ENCODE peak calls at places on chromosomes 6 and 20, in five cellular contexts. One of them, this sample, is unnamed.

GRCh38 chr6:21731411-21732031 is 138.0 kb downstream of the SOX4 start:
- DNase-seq in activated B cell treated with CpG ODN at 0.5 μM for 24 hours: no peak
- DNase-seq in RWPE1: peak; percentile 64
- DNase-seq in fibroblast of mammary gland: peak; percentile 35
- DNase-seq in lower lobe of right lung: no peak
- DNase-seq in this sample: no peak

GRCh38 chr20:53837126-53837826 is 233.1 kb downstream of the BCAS1 start:
- DNase-seq in activated B cell treated with CpG ODN at 0.5 μM for 24 hours: no peak
- DNase-seq in RWPE1: no peak
- DNase-seq in fibroblast of mammary gland: no peak
- DNase-seq in lower lobe of right lung: no peak
- DNase-seq in this sample: no peak

GRCh38 chr6:70563540-70563939 is 3.2 kb upstream of the SDHAF4 start:
- DNase-seq in activated B cell treated with CpG ODN at 0.5 μM for 24 hours: no peak
- DNase-seq in RWPE1: no peak
- DNase-seq in fibroblast of mammary gland: peak; percentile 84
- DNase-seq in lower lobe of right lung: no peak
- DNase-seq in this sample: no peak

GRCh38 chr20:23362392-23363256 is 642 bp downstream of the GZF1 start:
- DNase-seq in activated B cell treated with CpG ODN at 0.5 μM for 24 hours: no peak
- DNase-seq in RWPE1: no peak
- DNase-seq in fibroblast of mammary gland: no peak
- DNase-seq in lower lobe of right lung: peak; percentile 80
- DNase-seq in this sample: no peak

GRCh38 chr6:28816909-28817807 is 106.6 kb downstream of the TRIM27 start:
- DNase-seq in activated B cell treated with CpG ODN at 0.5 μM for 24 hours: no peak
- DNase-seq in RWPE1: no peak
- DNase-seq in fibroblast of mammary gland: peak; percentile 87
- DNase-seq in lower lobe of right lung: no peak
- DNase-seq in this sample: no peak

GRCh38 chr6:53658992-53659391 is 6.6 kb downstream of the KLHL31 start:
- DNase-seq in activated B cell treated with CpG ODN at 0.5 μM for 24 hours: no peak
- DNase-seq in RWPE1: no peak
- DNase-seq in fibroblast of mammary gland: no peak
- DNase-seq in lower lobe of right lung: no peak
- DNase-seq in this sample: no peak

GRCh38 chr20:59794555-59794954 is 138.9 kb downstream of the SYCP2 start:
- DNase-seq in activated B cell treated with CpG ODN at 0.5 μM for 24 hours: no peak
- DNase-seq in RWPE1: no peak
- DNase-seq in fibroblast of mammary gland: no peak
- DNase-seq in lower lobe of right lung: no peak
- DNase-seq in this sample: no peak

GRCh38 chr20:33732166-33732970 is 572 bp downstream of the ZNF341 start:
- DNase-seq in activated B cell treated with CpG ODN at 0.5 μM for 24 hours: peak; percentile 96
- DNase-seq in RWPE1: peak; percentile 85
- DNase-seq in fibroblast of mammary gland: peak; percentile 73
- DNase-seq in lower lobe of right lung: peak; percentile 93
- DNase-seq in this sample: no peak

GRCh38 chr6:142381845-142382378 is 80.1 kb downstream of the ADGRG6 start:
- DNase-seq in activated B cell treated with CpG ODN at 0.5 μM for 24 hours: no peak
- DNase-seq in RWPE1: no peak
- DNase-seq in fibroblast of mammary gland: no peak
- DNase-seq in lower lobe of right lung: no peak
- DNase-seq in this sample: no peak

GRCh38 chr20:51720854-51721253 is 47.3 kb downstream of the ATP9A start:
- DNase-seq in activated B cell treated with CpG ODN at 0.5 μM for 24 hours: no peak
- DNase-seq in RWPE1: no peak
- DNase-seq in fibroblast of mammary gland: no peak
- DNase-seq in lower lobe of right lung: no peak
- DNase-seq in this sample: no peak

GRCh38 chr6:136611133-136611532 is 60.9 kb upstream of the MAP7 start:
- DNase-seq in activated B cell treated with CpG ODN at 0.5 μM for 24 hours: no peak
- DNase-seq in RWPE1: no peak
- DNase-seq in fibroblast of mammary gland: no peak
- DNase-seq in lower lobe of right lung: no peak
- DNase-seq in this sample: no peak

GRCh38 chr6:163626073-163626867 is 211.8 kb downstream of the QKI start:
- DNase-seq in activated B cell treated with CpG ODN at 0.5 μM for 24 hours: no peak
- DNase-seq in RWPE1: no peak
- DNase-seq in fibroblast of mammary gland: no peak
- DNase-seq in lower lobe of right lung: no peak
- DNase-seq in this sample: no peak

GRCh38 chr20:31751126-31751525 is 12.0 kb downstream of the TPX2 start:
- DNase-seq in activated B cell treated with CpG ODN at 0.5 μM for 24 hours: no peak
- DNase-seq in RWPE1: no peak
- DNase-seq in fibroblast of mammary gland: peak; percentile 90
- DNase-seq in lower lobe of right lung: no peak
- DNase-seq in this sample: no peak

GRCh38 chr6:69231983-69232382 is 564.8 kb downstream of the LMBRD1 start:
- DNase-seq in activated B cell treated with CpG ODN at 0.5 μM for 24 hours: no peak
- DNase-seq in RWPE1: no peak
- DNase-seq in fibroblast of mammary gland: no peak
- DNase-seq in lower lobe of right lung: no peak
- DNase-seq in this sample: no peak

GRCh38 chr6:28643017-28643740 is 117.5 kb downstream of the GPX5 start:
- DNase-seq in activated B cell treated with CpG ODN at 0.5 μM for 24 hours: no peak
- DNase-seq in RWPE1: no peak
- DNase-seq in fibroblast of mammary gland: peak; percentile 88
- DNase-seq in lower lobe of right lung: no peak
- DNase-seq in this sample: no peak

GRCh38 chr20:60255426-60255825 is 297.2 kb downstream of the CDH26 start:
- DNase-seq in activated B cell treated with CpG ODN at 0.5 μM for 24 hours: no peak
- DNase-seq in RWPE1: no peak
- DNase-seq in fibroblast of mammary gland: no peak
- DNase-seq in lower lobe of right lung: no peak
- DNase-seq in this sample: no peak

GRCh38 chr6:159727717-159728440 is 573 bp downstream of the WTAP start:
- DNase-seq in activated B cell treated with CpG ODN at 0.5 μM for 24 hours: no peak
- DNase-seq in RWPE1: no peak
- DNase-seq in fibroblast of mammary gland: peak; percentile 25
- DNase-seq in lower lobe of right lung: no peak
- DNase-seq in this sample: no peak

GRCh38 chr6:121430514-121431460 is 4.7 kb upstream of the GJA1 start:
- DNase-seq in activated B cell treated with CpG ODN at 0.5 μM for 24 hours: no peak
- DNase-seq in RWPE1: peak; percentile 26
- DNase-seq in fibroblast of mammary gland: peak; percentile 63
- DNase-seq in lower lobe of right lung: no peak
- DNase-seq in this sample: no peak

GRCh38 chr20:57583289-57584257 is 22.7 kb downstream of the PCK1 start:
- DNase-seq in activated B cell treated with CpG ODN at 0.5 μM for 24 hours: no peak
- DNase-seq in RWPE1: no peak
- DNase-seq in fibroblast of mammary gland: no peak
- DNase-seq in lower lobe of right lung: no peak
- DNase-seq in this sample: no peak

GRCh38 chr6:135286962-135287525 is 105.9 kb downstream of the MYB start:
- DNase-seq in activated B cell treated with CpG ODN at 0.5 μM for 24 hours: no peak
- DNase-seq in RWPE1: no peak
- DNase-seq in fibroblast of mammary gland: no peak
- DNase-seq in lower lobe of right lung: no peak
- DNase-seq in this sample: no peak

GRCh38 chr6:196543-196942 is 95.7 kb upstream of the DUSP22 start:
- DNase-seq in activated B cell treated with CpG ODN at 0.5 μM for 24 hours: no peak
- DNase-seq in RWPE1: no peak
- DNase-seq in fibroblast of mammary gland: no peak
- DNase-seq in lower lobe of right lung: no peak
- DNase-seq in this sample: no peak

GRCh38 chr20:44467289-44467883 is 8.3 kb upstream of the TTPAL start:
- DNase-seq in activated B cell treated with CpG ODN at 0.5 μM for 24 hours: no peak
- DNase-seq in RWPE1: no peak
- DNase-seq in fibroblast of mammary gland: peak; percentile 99
- DNase-seq in lower lobe of right lung: no peak
- DNase-seq in this sample: no peak

GRCh38 chr20:18650224-18650623 is 62.4 kb downstream of the DTD1 start:
- DNase-seq in activated B cell treated with CpG ODN at 0.5 μM for 24 hours: no peak
- DNase-seq in RWPE1: no peak
- DNase-seq in fibroblast of mammary gland: no peak
- DNase-seq in lower lobe of right lung: no peak
- DNase-seq in this sample: no peak

GRCh38 chr6:93407186-93407585 is 12.2 kb downstream of the EPHA7 start:
- DNase-seq in activated B cell treated with CpG ODN at 0.5 μM for 24 hours: no peak
- DNase-seq in RWPE1: no peak
- DNase-seq in fibroblast of mammary gland: no peak
- DNase-seq in lower lobe of right lung: no peak
- DNase-seq in this sample: no peak

GRCh38 chr6:1678201-1678600 is 68.5 kb downstream of the FOXC1 start:
- DNase-seq in activated B cell treated with CpG ODN at 0.5 μM for 24 hours: no peak
- DNase-seq in RWPE1: no peak
- DNase-seq in fibroblast of mammary gland: no peak
- DNase-seq in lower lobe of right lung: no peak
- DNase-seq in this sample: no peak

GRCh38 chr6:1679691-1680068 is 70.0 kb downstream of the FOXC1 start:
- DNase-seq in activated B cell treated with CpG ODN at 0.5 μM for 24 hours: no peak
- DNase-seq in RWPE1: no peak
- DNase-seq in fibroblast of mammary gland: no peak
- DNase-seq in lower lobe of right lung: no peak
- DNase-seq in this sample: no peak

DNA sequence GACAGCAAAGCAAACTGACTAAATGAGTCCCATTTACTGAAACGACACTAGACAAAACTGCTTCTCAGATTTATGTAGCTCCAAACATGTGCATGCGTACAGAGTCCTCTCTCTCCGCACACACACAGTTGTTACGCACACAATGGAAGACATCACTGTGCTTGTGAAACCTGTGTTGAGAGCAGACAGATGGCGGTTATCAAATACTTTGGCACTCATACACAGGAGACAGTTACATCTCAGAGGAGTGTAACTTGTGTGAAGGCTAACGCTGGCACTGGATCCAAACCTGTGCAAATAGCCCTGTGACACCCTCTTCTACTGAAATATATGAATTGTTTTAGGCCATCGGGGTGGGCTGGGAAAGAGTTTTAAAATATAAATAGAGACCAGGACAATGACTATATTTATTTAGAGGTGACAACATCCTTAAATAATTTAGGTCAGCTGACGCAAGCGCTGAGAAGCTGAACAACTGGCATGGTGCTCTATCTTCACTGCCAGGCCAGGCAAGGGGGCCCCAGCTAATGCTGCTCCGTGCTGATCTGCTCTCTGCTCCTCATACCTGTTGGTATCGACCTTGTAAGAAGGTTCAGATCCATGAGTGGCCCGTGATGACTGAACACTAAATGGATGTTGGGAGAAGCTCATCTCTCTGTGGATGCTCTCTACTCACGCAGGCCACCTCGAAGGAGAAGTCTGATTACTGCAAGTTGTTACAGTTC is 69.4 kb downstream of the FOXC1 start:
- DNase-seq in activated B cell treated with CpG ODN at 0.5 μM for 24 hours: no peak
- DNase-seq in RWPE1: no peak
- DNase-seq in fibroblast of mammary gland: no peak
- DNase-seq in lower lobe of right lung: no peak
- DNase-seq in this sample: no peak
- TF ChIP-seq CTCF in activated B cell treated with CpG ODN at 0.5 μM for 24 hours: no peak
- TF ChIP-seq CTCF in RWPE1: no peak
- TF ChIP-seq CTCF in fibroblast of mammary gland: no peak
- TF ChIP-seq CTCF in lower lobe of right lung: no peak
- TF ChIP-seq CTCF in this sample: no peak

DNA sequence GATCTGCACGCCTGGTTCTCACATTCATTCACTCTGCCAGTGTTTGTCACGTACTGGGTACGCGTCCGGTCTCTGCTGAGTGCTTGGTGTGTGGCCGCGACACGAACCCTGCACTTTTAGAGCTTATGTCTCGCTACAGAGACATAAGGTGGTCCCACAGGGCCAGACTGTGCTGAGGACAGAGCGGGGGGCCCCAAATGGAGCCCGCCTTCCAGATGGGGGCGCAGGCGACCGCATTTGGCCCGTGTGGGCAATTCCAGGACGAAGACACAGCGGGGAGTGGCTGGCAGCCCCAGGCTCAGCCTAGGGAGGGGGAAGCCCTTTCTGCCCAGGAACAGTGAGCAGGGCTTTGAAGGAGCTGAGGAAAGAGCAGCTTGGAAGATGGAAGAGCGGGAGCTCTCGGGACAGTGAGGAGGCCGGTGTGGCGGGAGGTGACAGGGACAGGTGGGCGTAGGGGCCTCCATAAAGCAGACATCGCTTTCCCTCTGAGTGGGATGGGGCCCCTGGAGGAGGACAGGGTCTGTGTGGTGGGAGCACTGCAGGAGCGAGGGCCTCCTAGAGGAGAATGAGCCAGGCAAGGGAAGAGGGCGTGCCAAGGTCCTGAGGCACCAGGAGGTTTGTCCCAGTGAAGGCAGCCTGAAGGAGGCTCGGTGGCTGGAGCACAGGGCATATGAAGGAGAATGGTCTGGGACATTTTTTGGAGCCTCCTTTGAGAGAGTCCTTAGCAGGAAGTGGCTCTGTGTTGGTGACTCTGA is 7.8 kb upstream of the MTG2 start:
- DNase-seq in activated B cell treated with CpG ODN at 0.5 μM for 24 hours: no peak
- DNase-seq in RWPE1: no peak
- DNase-seq in fibroblast of mammary gland: no peak
- DNase-seq in lower lobe of right lung: no peak
- DNase-seq in this sample: no peak
- TF ChIP-seq CTCF in activated B cell treated with CpG ODN at 0.5 μM for 24 hours: no peak
- TF ChIP-seq CTCF in RWPE1: no peak
- TF ChIP-seq CTCF in fibroblast of mammary gland: no peak
- TF ChIP-seq CTCF in lower lobe of right lung: no peak
- TF ChIP-seq CTCF in this sample: no peak

GRCh38 chr6:31876357-31876756 is 2.4 kb downstream of the SLC44A4 start:
- DNase-seq in activated B cell treated with CpG ODN at 0.5 μM for 24 hours: no peak
- DNase-seq in RWPE1: no peak
- DNase-seq in fibroblast of mammary gland: no peak
- DNase-seq in lower lobe of right lung: no peak
- DNase-seq in this sample: no peak

GRCh38 chr6:31874084-31874670 is 4.6 kb downstream of the SLC44A4 start:
- DNase-seq in activated B cell treated with CpG ODN at 0.5 μM for 24 hours: no peak
- DNase-seq in RWPE1: no peak
- DNase-seq in fibroblast of mammary gland: no peak
- DNase-seq in lower lobe of right lung: no peak
- DNase-seq in this sample: no peak

GRCh38 chr6:31877125-31877650 is 1.6 kb downstream of the SLC44A4 start:
- DNase-seq in activated B cell treated with CpG ODN at 0.5 μM for 24 hours: no peak
- DNase-seq in RWPE1: no peak
- DNase-seq in fibroblast of mammary gland: no peak
- DNase-seq in lower lobe of right lung: no peak
- DNase-seq in this sample: no peak

GRCh38 chr6:31874836-31875572 is 3.8 kb downstream of the SLC44A4 start:
- DNase-seq in activated B cell treated with CpG ODN at 0.5 μM for 24 hours: no peak
- DNase-seq in RWPE1: no peak
- DNase-seq in fibroblast of mammary gland: no peak
- DNase-seq in lower lobe of right lung: no peak
- DNase-seq in this sample: no peak

GRCh38 chr6:31875852-31876251 is 2.9 kb downstream of the SLC44A4 start:
- DNase-seq in activated B cell treated with CpG ODN at 0.5 μM for 24 hours: no peak
- DNase-seq in RWPE1: no peak
- DNase-seq in fibroblast of mammary gland: no peak
- DNase-seq in lower lobe of right lung: no peak
- DNase-seq in this sample: no peak
- TF ChIP-seq CTCF in activated B cell treated with CpG ODN at 0.5 μM for 24 hours: no peak
- TF ChIP-seq CTCF in RWPE1: no peak
- TF ChIP-seq CTCF in fibroblast of mammary gland: no peak
- TF ChIP-seq CTCF in lower lobe of right lung: no peak
- TF ChIP-seq CTCF in this sample: no peak

GRCh38 chr6:138307816-138308727 is 69.6 kb upstream of the SMIM28 start:
- DNase-seq in activated B cell treated with CpG ODN at 0.5 μM for 24 hours: no peak
- DNase-seq in RWPE1: no peak
- DNase-seq in fibroblast of mammary gland: peak; percentile 36
- DNase-seq in lower lobe of right lung: no peak
- DNase-seq in this sample: no peak
- TF ChIP-seq CTCF in activated B cell treated with CpG ODN at 0.5 μM for 24 hours: no peak
- TF ChIP-seq CTCF in RWPE1: no peak
- TF ChIP-seq CTCF in fibroblast of mammary gland: peak; percentile 37
- TF ChIP-seq CTCF in lower lobe of right lung: peak; percentile 8
- TF ChIP-seq CTCF in this sample: no peak

GRCh38 chr6:74939309-74939708 is 266.5 kb downstream of the COL12A1 start:
- DNase-seq in activated B cell treated with CpG ODN at 0.5 μM for 24 hours: no peak
- DNase-seq in RWPE1: no peak
- DNase-seq in fibroblast of mammary gland: peak; percentile 49
- DNase-seq in lower lobe of right lung: no peak
- DNase-seq in this sample: no peak
- TF ChIP-seq CTCF in activated B cell treated with CpG ODN at 0.5 μM for 24 hours: no peak
- TF ChIP-seq CTCF in RWPE1: no peak
- TF ChIP-seq CTCF in fibroblast of mammary gland: peak; percentile 21
- TF ChIP-seq CTCF in lower lobe of right lung: no peak
- TF ChIP-seq CTCF in this sample: no peak

This sample was measured in type B pancreatic cell.